ENCODE peak calls at places on chromosomes 2 and 18, in nine cellular contexts. One of them, this sample, is unnamed.

GRCh38 chr18:9433616-9434239 is 41.6 kb upstream of the RALBP1 start:
- DNase-seq in stimulated activated CD4-positive, alpha-beta T cell treated with anti-CD3 and anti-CD28 coated beads, Interleukin-4, amount 100 ng/mL, for 4 hours: no peak
- DNase-seq in activated T-cell treated with anti-CD3 and anti-CD28 coated beads for 1 hour: no peak
- DNase-seq in mucosa of gallbladder: no peak
- DNase-seq in cardiac fibroblast: no peak
- DNase-seq in cardiac muscle cell: no peak
- DNase-seq in psoas muscle: no peak
- DNase-seq in NCI-H1105 treated with DMSO at 0.1 percent for 48 hours: no peak
- DNase-seq in GM23248: no peak
- DNase-seq in this sample: no peak

GRCh38 chr2:173943139-173943538 is 22.0 kb downstream of the SP3 start:
- DNase-seq in activated T-cell treated with anti-CD3 and anti-CD28 coated beads for 1 hour: no peak
- DNase-seq in cardiac muscle cell: no peak
- DNase-seq in NCI-H1105 treated with DMSO at 0.1 percent for 48 hours: no peak
- DNase-seq in GM23248: no peak
- DNase-seq in cardiac fibroblast: no peak
- DNase-seq in mucosa of gallbladder: no peak
- DNase-seq in stimulated activated CD4-positive, alpha-beta T cell treated with anti-CD3 and anti-CD28 coated beads, Interleukin-4, amount 100 ng/mL, for 4 hours: no peak
- DNase-seq in psoas muscle: no peak
- DNase-seq in this sample: no peak

GRCh38 chr18:845152-845819 is 33.2 kb upstream of the YES1 start:
- DNase-seq in GM23248: peak
- DNase-seq in NCI-H1105 treated with DMSO at 0.1 percent for 48 hours: no peak
- DNase-seq in activated T-cell treated with anti-CD3 and anti-CD28 coated beads for 1 hour: no peak
- DNase-seq in mucosa of gallbladder: peak
- DNase-seq in psoas muscle: no peak
- DNase-seq in cardiac fibroblast: peak
- DNase-seq in cardiac muscle cell: peak
- DNase-seq in stimulated activated CD4-positive, alpha-beta T cell treated with anti-CD3 and anti-CD28 coated beads, Interleukin-4, amount 100 ng/mL, for 4 hours: no peak
- DNase-seq in this sample: no peak

GRCh38 chr18:52902188-52902587 is 562.2 kb downstream of the DCC start:
- DNase-seq in NCI-H1105 treated with DMSO at 0.1 percent for 48 hours: no peak
- DNase-seq in activated T-cell treated with anti-CD3 and anti-CD28 coated beads for 1 hour: no peak
- DNase-seq in cardiac muscle cell: no peak
- DNase-seq in psoas muscle: no peak
- DNase-seq in stimulated activated CD4-positive, alpha-beta T cell treated with anti-CD3 and anti-CD28 coated beads, Interleukin-4, amount 100 ng/mL, for 4 hours: no peak
- DNase-seq in cardiac fibroblast: no peak
- DNase-seq in mucosa of gallbladder: no peak
- DNase-seq in GM23248: no peak
- DNase-seq in this sample: no peak

GRCh38 chr2:240792658-240793312 is 27.2 kb downstream of the KIF1A start:
- DNase-seq in psoas muscle: peak
- DNase-seq in stimulated activated CD4-positive, alpha-beta T cell treated with anti-CD3 and anti-CD28 coated beads, Interleukin-4, amount 100 ng/mL, for 4 hours: no peak
- DNase-seq in NCI-H1105 treated with DMSO at 0.1 percent for 48 hours: no peak
- DNase-seq in GM23248: no peak
- DNase-seq in activated T-cell treated with anti-CD3 and anti-CD28 coated beads for 1 hour: no peak
- DNase-seq in cardiac muscle cell: no peak
- DNase-seq in cardiac fibroblast: no peak
- DNase-seq in mucosa of gallbladder: no peak
- DNase-seq in this sample: no peak

GRCh38 chr2:9423922-9424272 is 443 bp downstream of the CPSF3 start:
- DNase-seq in activated T-cell treated with anti-CD3 and anti-CD28 coated beads for 1 hour: no peak
- DNase-seq in stimulated activated CD4-positive, alpha-beta T cell treated with anti-CD3 and anti-CD28 coated beads, Interleukin-4, amount 100 ng/mL, for 4 hours: no peak
- DNase-seq in psoas muscle: no peak
- DNase-seq in cardiac muscle cell: peak
- DNase-seq in GM23248: peak
- DNase-seq in cardiac fibroblast: peak
- DNase-seq in NCI-H1105 treated with DMSO at 0.1 percent for 48 hours: no peak
- DNase-seq in mucosa of gallbladder: no peak
- DNase-seq in this sample: no peak

GRCh38 chr2:128473175-128474013 is 154.7 kb upstream of the HS6ST1 start:
- DNase-seq in stimulated activated CD4-positive, alpha-beta T cell treated with anti-CD3 and anti-CD28 coated beads, Interleukin-4, amount 100 ng/mL, for 4 hours: peak
- DNase-seq in activated T-cell treated with anti-CD3 and anti-CD28 coated beads for 1 hour: no peak
- DNase-seq in cardiac muscle cell: peak
- DNase-seq in GM23248: peak
- DNase-seq in mucosa of gallbladder: peak
- DNase-seq in NCI-H1105 treated with DMSO at 0.1 percent for 48 hours: peak
- DNase-seq in psoas muscle: peak
- DNase-seq in cardiac fibroblast: peak
- DNase-seq in this sample: no peak

GRCh38 chr18:12657048-12657848 is 659 bp downstream of the SPIRE1 start:
- DNase-seq in activated T-cell treated with anti-CD3 and anti-CD28 coated beads for 1 hour: no peak
- DNase-seq in cardiac fibroblast: peak
- DNase-seq in NCI-H1105 treated with DMSO at 0.1 percent for 48 hours: peak
- DNase-seq in mucosa of gallbladder: peak
- DNase-seq in GM23248: peak
- DNase-seq in cardiac muscle cell: peak
- DNase-seq in psoas muscle: peak
- DNase-seq in stimulated activated CD4-positive, alpha-beta T cell treated with anti-CD3 and anti-CD28 coated beads, Interleukin-4, amount 100 ng/mL, for 4 hours: peak
- DNase-seq in this sample: no peak

GRCh38 chr2:16508061-16508851 is 157.4 kb downstream of the CYRIA start:
- DNase-seq in NCI-H1105 treated with DMSO at 0.1 percent for 48 hours: peak
- DNase-seq in psoas muscle: peak
- DNase-seq in activated T-cell treated with anti-CD3 and anti-CD28 coated beads for 1 hour: no peak
- DNase-seq in mucosa of gallbladder: peak
- DNase-seq in cardiac fibroblast: peak
- DNase-seq in cardiac muscle cell: peak
- DNase-seq in GM23248: peak
- DNase-seq in stimulated activated CD4-positive, alpha-beta T cell treated with anti-CD3 and anti-CD28 coated beads, Interleukin-4, amount 100 ng/mL, for 4 hours: no peak
- DNase-seq in this sample: peak

GRCh38 chr2:54935389-54935788 is 114.9 kb downstream of the RTN4 start:
- DNase-seq in stimulated activated CD4-positive, alpha-beta T cell treated with anti-CD3 and anti-CD28 coated beads, Interleukin-4, amount 100 ng/mL, for 4 hours: no peak
- DNase-seq in psoas muscle: no peak
- DNase-seq in activated T-cell treated with anti-CD3 and anti-CD28 coated beads for 1 hour: no peak
- DNase-seq in cardiac fibroblast: no peak
- DNase-seq in cardiac muscle cell: no peak
- DNase-seq in mucosa of gallbladder: no peak
- DNase-seq in GM23248: no peak
- DNase-seq in NCI-H1105 treated with DMSO at 0.1 percent for 48 hours: no peak
- DNase-seq in this sample: no peak

GRCh38 chr18:11392292-11392691 is 217.1 kb upstream of the SLC35G4 start:
- DNase-seq in cardiac muscle cell: no peak
- DNase-seq in stimulated activated CD4-positive, alpha-beta T cell treated with anti-CD3 and anti-CD28 coated beads, Interleukin-4, amount 100 ng/mL, for 4 hours: no peak
- DNase-seq in psoas muscle: no peak
- DNase-seq in mucosa of gallbladder: no peak
- DNase-seq in NCI-H1105 treated with DMSO at 0.1 percent for 48 hours: peak
- DNase-seq in cardiac fibroblast: no peak
- DNase-seq in activated T-cell treated with anti-CD3 and anti-CD28 coated beads for 1 hour: no peak
- DNase-seq in GM23248: no peak
- DNase-seq in this sample: no peak

GRCh38 chr2:29323301-29323700 is 208.1 kb downstream of the CLIP4 start:
- DNase-seq in stimulated activated CD4-positive, alpha-beta T cell treated with anti-CD3 and anti-CD28 coated beads, Interleukin-4, amount 100 ng/mL, for 4 hours: no peak
- DNase-seq in cardiac fibroblast: peak
- DNase-seq in GM23248: peak
- DNase-seq in mucosa of gallbladder: no peak
- DNase-seq in NCI-H1105 treated with DMSO at 0.1 percent for 48 hours: no peak
- DNase-seq in activated T-cell treated with anti-CD3 and anti-CD28 coated beads for 1 hour: no peak
- DNase-seq in cardiac muscle cell: no peak
- DNase-seq in psoas muscle: no peak
- DNase-seq in this sample: no peak

GRCh38 chr2:36294290-36294689 is 61.3 kb upstream of the CRIM1 start:
- DNase-seq in GM23248: no peak
- DNase-seq in cardiac muscle cell: no peak
- DNase-seq in psoas muscle: no peak
- DNase-seq in NCI-H1105 treated with DMSO at 0.1 percent for 48 hours: no peak
- DNase-seq in activated T-cell treated with anti-CD3 and anti-CD28 coated beads for 1 hour: no peak
- DNase-seq in cardiac fibroblast: no peak
- DNase-seq in mucosa of gallbladder: no peak
- DNase-seq in stimulated activated CD4-positive, alpha-beta T cell treated with anti-CD3 and anti-CD28 coated beads, Interleukin-4, amount 100 ng/mL, for 4 hours: no peak
- DNase-seq in this sample: no peak

GRCh38 chr2:172248381-172249173 is 145.9 kb upstream of the DLX2 start:
- DNase-seq in cardiac fibroblast: peak
- DNase-seq in cardiac muscle cell: no peak
- DNase-seq in activated T-cell treated with anti-CD3 and anti-CD28 coated beads for 1 hour: no peak
- DNase-seq in psoas muscle: no peak
- DNase-seq in stimulated activated CD4-positive, alpha-beta T cell treated with anti-CD3 and anti-CD28 coated beads, Interleukin-4, amount 100 ng/mL, for 4 hours: no peak
- DNase-seq in NCI-H1105 treated with DMSO at 0.1 percent for 48 hours: no peak
- DNase-seq in mucosa of gallbladder: no peak
- DNase-seq in GM23248: peak
- DNase-seq in this sample: no peak

GRCh38 chr2:47656715-47657600 is 126.0 kb upstream of the MSH6 start:
- DNase-seq in NCI-H1105 treated with DMSO at 0.1 percent for 48 hours: no peak
- DNase-seq in cardiac muscle cell: peak
- DNase-seq in cardiac fibroblast: peak
- DNase-seq in activated T-cell treated with anti-CD3 and anti-CD28 coated beads for 1 hour: no peak
- DNase-seq in psoas muscle: no peak
- DNase-seq in GM23248: peak
- DNase-seq in stimulated activated CD4-positive, alpha-beta T cell treated with anti-CD3 and anti-CD28 coated beads, Interleukin-4, amount 100 ng/mL, for 4 hours: no peak
- DNase-seq in mucosa of gallbladder: no peak
- DNase-seq in this sample: no peak

This sample was measured in NCI-H748 treated with DMSO at 0.1 percent for 48 hours.